ENCODE peak calls at places on chromosome 10, in seven cellular contexts. H is heart left ventricle, Z is prostate gland, B is kidney, Q is BE2C, C is ovary, N is colonic mucosa. X is an unnamed sample.

GRCh38 chr10:47283101-47283630 is 16.8 kb upstream of the GDF10 start:
- DNase-seq in H (no peak), Z (no peak), B (no peak), Q (no peak), C (no peak), N (peak; percentile 9), X (no peak)

GRCh38 chr10:5752301-5752871 is 60.8 kb downstream of the GDI2 start:
- DNase-seq in H (no peak), Z (no peak), B (no peak), Q (no peak), C (no peak), N (no peak), X (no peak)

GRCh38 chr10:36725581-36726520 is 399.5 kb upstream of the ANKRD30A start:
- DNase-seq in H (no peak), Z (no peak), B (no peak), Q (peak; percentile 44), C (no peak), N (no peak), X (peak; percentile 94)

GRCh38 chr10:115004236-115004862 is 66.4 kb downstream of the TRUB1 start:
- DNase-seq in H (no peak), Z (no peak), B (no peak), Q (no peak), C (no peak), N (no peak), X (no peak)

GRCh38 chr10:8439040-8439439 is 384.6 kb downstream of the GATA3 start:
- DNase-seq in H (no peak), Z (no peak), B (no peak), Q (no peak), C (no peak), N (no peak), X (no peak)

GRCh38 chr10:1115262-1115955 is 59.2 kb downstream of the WDR37 start:
- DNase-seq in H (no peak), Z (no peak), B (no peak), Q (no peak), C (no peak), N (peak; percentile 42), X (no peak)

GRCh38 chr10:22631646-22632278 is 82.6 kb downstream of the PIP4K2A start:
- DNase-seq in H (no peak), Z (no peak), B (no peak), Q (no peak), C (no peak), N (no peak), X (peak; percentile 17)

GRCh38 chr10:78688945-78689935 is 379.5 kb upstream of the ZMIZ1 start:
- DNase-seq in H (no peak), Z (no peak), B (no peak), Q (peak; percentile 67), C (no peak), N (no peak), X (peak; percentile 38)

GRCh38 chr10:116201670-116202430 is 71.2 kb downstream of the GFRA1 start:
- DNase-seq in H (no peak), Z (no peak), B (no peak), Q (no peak), C (no peak), N (no peak), X (no peak)

GRCh38 chr10:3935933-3936359 is 150.9 kb upstream of the KLF6 start:
- DNase-seq in H (no peak), Z (peak; percentile 78), B (no peak), Q (no peak), C (no peak), N (peak; percentile 87), X (no peak)

GRCh38 chr10:24703700-24704099 is 20.0 kb downstream of the ARHGAP21 start:
- DNase-seq in H (no peak), Z (no peak), B (no peak), Q (no peak), C (no peak), N (no peak), X (peak; percentile 80)

GRCh38 chr10:63718453-63718852 is 197.3 kb downstream of the REEP3 start:
- DNase-seq in H (no peak), Z (no peak), B (no peak), Q (no peak), C (no peak), N (no peak), X (no peak)

GRCh38 chr10:63718006-63718405 is 196.8 kb downstream of the REEP3 start:
- DNase-seq in H (no peak), Z (no peak), B (no peak), Q (no peak), C (no peak), N (no peak), X (no peak)

GRCh38 chr10:63717089-63717715 is 196.0 kb downstream of the REEP3 start:
- DNase-seq in H (no peak), Z (no peak), B (no peak), Q (no peak), C (no peak), N (no peak), X (no peak)

GRCh38 chr10:63713191-63714144 is 192.3 kb downstream of the REEP3 start:
- DNase-seq in H (peak; percentile 90), Z (no peak), B (peak; percentile 93), Q (peak; percentile 89), C (peak; percentile 91), N (peak; percentile 91), X (peak; percentile 82)

GRCh38 chr10:63716174-63716573 is 195.0 kb downstream of the REEP3 start:
- DNase-seq in H (no peak), Z (no peak), B (no peak), Q (no peak), C (no peak), N (no peak), X (no peak)
- TF ChIP-seq CTCF in H (no peak), Z (no peak), B (no peak), Q (no peak), C (no peak), N (no peak), X (no peak)

DNA sequence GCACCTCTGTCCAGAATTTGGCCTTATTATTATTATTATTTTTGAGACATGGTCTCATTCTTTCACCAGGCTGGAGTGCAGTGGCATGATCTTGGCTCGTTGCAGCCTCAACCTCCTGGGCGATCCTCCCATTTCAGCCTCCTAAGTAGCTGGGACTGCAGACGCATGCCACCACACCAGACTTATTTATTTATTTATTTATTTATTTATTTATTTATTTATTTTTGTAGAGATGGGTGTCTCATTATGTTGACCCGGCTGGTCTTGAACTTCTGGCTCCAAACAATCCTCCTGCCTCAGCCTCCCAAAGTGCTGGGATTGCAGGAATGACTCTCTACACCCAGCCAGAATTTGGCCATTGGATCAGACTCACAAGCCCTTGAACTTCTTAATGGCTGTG is 6.4 kb downstream of the BLNK start:
- DNase-seq in H (no peak), Z (no peak), B (no peak), Q (no peak), C (no peak), N (no peak), X (no peak)
- H3K4me3 ChIP-seq in H (no peak overlapping the region), Z (no peak overlapping the region), B (no peak overlapping the region), Q (no peak overlapping the region), C (no peak overlapping the region), N (no peak overlapping the region), X (no peak overlapping the region)

GRCh38 chr10:73819025-73819424 is 7.6 kb upstream of the NDST2 start:
- DNase-seq in H (no peak), Z (no peak), B (no peak), Q (no peak), C (no peak), N (no peak), X (no peak)

GRCh38 chr10:73819513-73820093 is 8.2 kb upstream of the NDST2 start:
- DNase-seq in H (no peak), Z (peak; percentile 74), B (peak; percentile 89), Q (no peak), C (no peak), N (peak; percentile 87), X (no peak)

GRCh38 chr10:73817826-73818225 is 6.4 kb upstream of the NDST2 start:
- DNase-seq in H (no peak), Z (no peak), B (no peak), Q (no peak), C (no peak), N (no peak), X (no peak)

GRCh38 chr10:73816917-73817729 is 5.7 kb upstream of the NDST2 start:
- DNase-seq in H (no peak), Z (no peak), B (no peak), Q (no peak), C (no peak), N (no peak), X (peak; percentile 45)

GRCh38 chr10:73818402-73818801 is 7.0 kb upstream of the NDST2 start:
- DNase-seq in H (no peak), Z (no peak), B (no peak), Q (no peak), C (no peak), N (no peak), X (no peak)
- TF ChIP-seq CTCF in H (no peak), Z (no peak), B (no peak), Q (no peak), C (no peak), N (no peak), X (no peak)

GRCh38 chr10:100899181-100899580 is 13.6 kb upstream of the SLF2 start:
- DNase-seq in H (no peak), Z (no peak), B (no peak), Q (no peak), C (no peak), N (no peak), X (no peak)
- H3K4me3 ChIP-seq in H (no peak overlapping the region), Z (no peak overlapping the region), B (no peak overlapping the region), Q (no peak overlapping the region), C (no peak overlapping the region), N (no peak overlapping the region), X (no peak overlapping the region)